ENCODE peak calls at places on chromosomes 12 and 14, in four cellular contexts. L is dorsolateral prefrontal cortex; V is AG04450; J is stimulated activated CD4-positive, alpha-beta T cell treated with anti-CD3 and anti-CD28 coated beads, Interleukin-2, amount 100 ng/mL, for 48 hours. Y is an unnamed sample.

GRCh38 chr14:90548455-90548854 is 151.6 kb downstream of the CALM1 start:
- DNase-seq in V (no peak), L (no peak), J (no peak), Y (no peak)

GRCh38 chr12:128961308-128961923 is 108.1 kb downstream of the GLT1D1 start:
- DNase-seq in L (no peak), V (no peak), J (no peak), Y (no peak)

GRCh38 chr14:92121207-92121669 is 268 bp downstream of the NDUFB1 start:
- DNase-seq in J (no peak), L (no peak), V (no peak), Y (peak)

GRCh38 chr14:70698288-70698687 is 56.6 kb downstream of the TTC9 start:
- DNase-seq in V (no peak), J (no peak), L (no peak), Y (no peak)

GRCh38 chr12:85963322-85963721 is 89.2 kb downstream of the NTS start:
- DNase-seq in L (no peak), V (no peak), J (no peak), Y (no peak)

GRCh38 chr12:101759396-101760047 is 20.3 kb upstream of the SYCP3 start:
- DNase-seq in L (no peak), V (no peak), J (no peak), Y (no peak)

GRCh38 chr12:75932241-75932640 is 99.3 kb downstream of the PHLDA1 start:
- DNase-seq in L (no peak), V (no peak), J (no peak), Y (no peak)

GRCh38 chr12:12439636-12440035 is 82.8 kb downstream of the BORCS5 start:
- DNase-seq in J (peak), L (no peak), V (no peak), Y (no peak)

GRCh38 chr12:115934046-115934445 is 343.4 kb downstream of the MED13L start:
- DNase-seq in J (no peak), L (no peak), V (no peak), Y (no peak)

GRCh38 chr14:103825103-103825502 is 22.3 kb downstream of the PPP1R13B start:
- DNase-seq in L (no peak), J (no peak), V (no peak), Y (no peak)

GRCh38 chr14:42110167-42110566 is 503.5 kb downstream of the LRFN5 start:
- DNase-seq in J (no peak), L (no peak), V (peak), Y (no peak)

GRCh38 chr14:34052658-34053014 is 101.8 kb upstream of the EGLN3 start:
- DNase-seq in J (no peak), L (no peak), V (no peak), Y (no peak)

GRCh38 chr14:23539209-23539866 is 12.2 kb downstream of the ZFHX2 start:
- DNase-seq in V (no peak), J (no peak), L (no peak), Y (peak)

GRCh38 chr12:22765731-22766130 is 140.8 kb downstream of the ETNK1 start:
- DNase-seq in V (no peak), L (no peak), J (no peak), Y (no peak)

GRCh38 chr14:90726656-90727055 is 89.6 kb downstream of the TTC7B start:
- DNase-seq in J (no peak), L (no peak), V (no peak), Y (peak)

GRCh38 chr14:31170411-31170810 is 37.2 kb downstream of the HECTD1 start:
- DNase-seq in V (no peak), L (no peak), J (no peak), Y (no peak)